ENCODE peak calls at places on chromosomes 11 and 22, in six cellular contexts. M, F, O, R, X and S are unnamed samples.

GRCh38 chr22:27065259-27065658 is 407.9 kb downstream of the MIAT start:
- DNase-seq in M (no peak), F (no peak), O (no peak), R (no peak), X (no peak), S (no peak)

GRCh38 chr11:10289765-10290420 is 4.1 kb downstream of the SBF2 start:
- DNase-seq in R (no peak), F (no peak), M (no peak), O (no peak), X (no peak), S (no peak)

GRCh38 chr11:69919659-69920499 is 100.7 kb upstream of the FGF3 start:
- DNase-seq in F (no peak), O (peak), R (no peak), X (no peak), M (peak), S (no peak)

GRCh38 chr11:34331329-34331728 is 26.5 kb downstream of the ABTB2 start:
- DNase-seq in O (no peak), R (peak), F (peak), M (no peak), X (peak), S (peak)

GRCh38 chr11:12164061-12165014 is 53.9 kb downstream of the MICAL2 start:
- DNase-seq in M (peak), X (peak), O (no peak), F (peak), R (peak), S (peak)

GRCh38 chr11:122145715-122146274 is 29.8 kb upstream of the BLID start:
- DNase-seq in M (no peak), X (peak), F (no peak), O (no peak), R (peak), S (no peak)

GRCh38 chr11:71543866-71544265 is 4.4 kb upstream of the KRTAP5-9 start:
- DNase-seq in F (no peak), R (no peak), O (no peak), X (no peak), M (no peak), S (no peak)

GRCh38 chr11:47143322-47143721 is 33.4 kb downstream of the ARFGAP2 start:
- DNase-seq in R (peak), M (peak), F (peak), X (peak), O (no peak), S (peak)

GRCh38 chr11:11813288-11813962 is 28.3 kb upstream of the USP47 start:
- DNase-seq in O (no peak), R (peak), F (no peak), X (peak), M (peak), S (peak)

GRCh38 chr11:114154271-114155047 is 94.9 kb downstream of the ZBTB16 start:
- DNase-seq in M (no peak), O (peak), F (peak), X (no peak), R (peak), S (no peak)

GRCh38 chr11:2377511-2378443 is 667 bp downstream of the CD81 start:
- DNase-seq in F (peak), O (peak), R (peak), M (no peak), X (peak), S (peak)

GRCh38 chr22:33984741-33985287 is 64.5 kb upstream of the LARGE1 start:
- DNase-seq in F (no peak), X (no peak), O (no peak), R (no peak), M (no peak), S (no peak)

GRCh38 chr22:17774206-17774927 is at the start of gene BID:
- DNase-seq in X (peak), M (no peak), F (no peak), R (no peak), O (peak), S (no peak)

GRCh38 chr11:39617971-39618370 is 1841.5 kb downstream of the LRRC4C start:
- DNase-seq in M (no peak), R (no peak), O (no peak), F (no peak), X (no peak), S (no peak)

GRCh38 chr11:70016666-70017347 is 61.3 kb upstream of the ANO1 start:
- DNase-seq in M (no peak), X (peak), F (no peak), O (no peak), R (peak), S (peak)

GRCh38 chr11:128859563-128860441 is 7.3 kb downstream of the KCNJ1 start:
- DNase-seq in R (peak), O (peak), M (peak), F (peak), X (peak), S (peak)

GRCh38 chr11:121722431-121723256 is 269.9 kb upstream of the SORL1-AS1 start:
- DNase-seq in F (peak), O (peak), R (peak), X (peak), M (peak), S (peak)

GRCh38 chr11:64592656-64593055 is 1.6 kb downstream of the SLC22A12 start:
- DNase-seq in F (no peak), R (no peak), M (no peak), X (no peak), O (peak), S (no peak)

GRCh38 chr11:128894685-128895084 is 3.5 kb downstream of the KCNJ5 start:
- DNase-seq in F (no peak), X (no peak), O (no peak), M (no peak), R (no peak), S (no peak)

GRCh38 chr22:23231471-23232093 is 51.3 kb downstream of the BCR start:
- DNase-seq in R (no peak), M (no peak), X (no peak), O (no peak), F (no peak), S (no peak)

GRCh38 chr11:124825876-124826275 is 25.7 kb upstream of the MSANTD2 start:
- DNase-seq in X (no peak), O (no peak), F (no peak), M (no peak), R (no peak), S (no peak)

GRCh38 chr11:50102916-50103315 is 70.2 kb downstream of the OR4C45 start:
- DNase-seq in F (no peak), X (no peak), M (no peak), R (no peak), O (no peak), S (no peak)

GRCh38 chr11:83249972-83250593 is 36.1 kb downstream of the CCDC90B start:
- DNase-seq in O (no peak), F (peak), M (no peak), R (peak), X (peak), S (peak)

GRCh38 chr22:50612715-50613221 is 12.2 kb downstream of the MAPK8IP2 start:
- DNase-seq in M (no peak), X (no peak), O (peak), R (no peak), F (no peak), S (no peak)

GRCh38 chr11:94196363-94196762 is 67.7 kb downstream of the PANX1 start:
- DNase-seq in F (no peak), O (no peak), M (no peak), R (peak), X (peak), S (peak)

GRCh38 chr11:132335311-132335710 is 964.9 kb downstream of the NTM start:
- DNase-seq in M (no peak), O (no peak), R (no peak), F (no peak), X (no peak), S (no peak)

GRCh38 chr11:125916683-125917337 is 12.5 kb downstream of the DDX25 start:
- DNase-seq in R (no peak), X (no peak), O (no peak), M (no peak), F (no peak), S (no peak)

GRCh38 chr11:58133329-58134076 is 8.2 kb upstream of the OR9I1 start:
- DNase-seq in X (no peak), O (no peak), R (no peak), M (peak), F (no peak), S (no peak)

GRCh38 chr11:36455658-36456111 is 54.4 kb downstream of the TRAF6 start:
- DNase-seq in R (peak), M (no peak), O (peak), F (no peak), X (peak), S (peak)
- TF ChIP-seq CTCF in R (no peak), M (no peak), O (no peak), F (no peak), X (no peak), S (no peak)

DNA sequence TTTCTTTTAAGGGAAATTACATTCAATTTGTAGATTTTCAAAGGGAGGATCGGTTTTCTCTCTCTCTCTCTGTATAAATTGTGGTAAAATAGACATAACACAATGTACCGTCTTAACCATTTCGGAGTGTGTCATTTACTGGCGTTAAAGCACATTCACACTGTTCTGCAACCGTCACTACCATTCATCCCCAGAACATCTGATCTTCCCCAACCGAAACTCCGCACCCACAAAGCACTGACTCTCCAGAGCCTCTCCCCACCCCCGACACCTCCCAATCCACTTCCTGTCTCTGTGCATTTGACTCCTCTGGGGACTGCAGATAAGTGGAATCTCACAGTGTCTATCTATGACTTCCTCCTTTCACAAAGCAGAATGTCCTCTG is 15.9 kb upstream of the GRAMD4 start:
- DNase-seq in F (no peak), R (no peak), O (no peak), X (no peak), M (no peak), S (no peak)
- H3K4me3 ChIP-seq in F (no peak), R (no peak), O (no peak), X (no peak), M (no peak), S (no peak)

DNA sequence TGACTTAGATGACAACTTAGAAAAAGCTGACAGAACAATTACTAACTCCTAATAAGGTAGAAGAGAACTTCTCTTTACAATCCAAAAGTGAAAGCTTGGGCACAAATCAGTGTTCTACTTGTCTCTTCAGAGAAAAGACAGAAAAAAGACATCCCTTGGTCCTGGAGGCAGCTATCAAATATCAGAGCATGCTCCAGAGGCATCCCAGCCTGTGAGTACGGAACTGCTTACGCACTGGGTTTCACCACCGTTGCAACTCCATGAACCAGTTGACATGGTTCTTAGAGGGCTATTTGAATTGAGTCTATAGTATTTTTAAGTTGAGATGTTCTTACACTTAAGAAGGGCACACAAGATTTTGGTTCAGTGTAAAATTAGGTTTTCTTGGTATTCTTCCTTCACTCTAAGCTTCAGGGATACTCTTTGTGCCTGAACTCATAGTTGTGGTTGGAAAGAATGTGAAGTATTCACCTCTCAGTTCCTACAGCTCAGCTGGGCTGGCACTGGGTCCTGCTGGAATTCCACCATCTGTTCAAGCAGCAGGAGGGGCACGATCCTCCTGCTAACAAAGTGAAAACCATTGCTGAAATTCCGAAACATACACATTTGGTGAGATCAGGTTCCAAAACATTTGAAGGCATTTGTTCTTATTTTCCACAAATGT is 6.3 kb downstream of the AKIP1 start:
- DNase-seq in F (peak), R (peak), M (no peak), O (no peak), X (peak), S (peak)
- TF ChIP-seq CTCF in F (no peak), R (no peak), M (no peak), O (no peak), X (no peak), S (no peak)

GRCh38 chr11:120212926-120213325 is 2.1 kb downstream of the OAF start:
- DNase-seq in O (no peak), X (no peak), R (no peak), M (no peak), F (no peak), S (no peak)
- H3K4me3 ChIP-seq in O (peak), X (peak), R (peak), M (peak), F (peak), S (peak)

GRCh38 chr11:117316197-117316961 is at the start of gene BACE1:
- DNase-seq in M (peak), O (peak), F (peak), X (peak), R (peak), S (peak)
- TF ChIP-seq CTCF in M (peak), O (peak), F (no peak), X (peak), R (peak), S (peak)

DNA sequence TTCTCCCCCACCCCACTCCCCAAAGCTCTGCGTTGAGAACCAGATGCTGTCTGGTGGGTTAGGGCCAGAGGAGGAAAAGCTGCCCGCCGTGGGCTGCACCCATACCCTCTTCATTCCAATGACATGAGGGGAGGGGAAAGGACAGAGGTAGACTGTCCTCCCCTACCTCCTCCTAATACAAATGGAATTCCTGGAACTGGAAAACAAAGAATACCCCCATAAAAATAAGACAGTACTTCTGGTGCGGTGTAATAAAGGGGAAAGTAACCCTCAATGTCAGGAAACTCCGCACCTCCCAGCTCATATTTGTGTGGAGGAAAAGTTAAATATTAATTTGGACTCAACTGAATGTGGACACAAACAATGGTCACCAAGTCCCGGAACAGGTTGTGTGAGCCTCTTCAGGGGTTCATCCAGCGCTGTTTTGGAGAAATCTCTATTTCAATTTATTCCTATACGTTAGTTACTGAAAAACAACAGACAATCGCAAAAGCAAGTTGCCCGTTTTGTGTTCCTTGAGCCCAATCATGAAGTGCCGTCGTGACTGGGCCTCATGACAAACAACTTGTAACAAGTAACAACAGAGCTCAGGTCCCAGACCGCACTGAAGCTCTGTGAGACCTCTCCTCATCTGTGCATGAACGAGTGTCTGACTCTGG is 55.0 kb upstream of the B3GAT1 start:
- DNase-seq in F (no peak), X (no peak), M (peak), R (no peak), O (no peak), S (no peak)
- H3K4me3 ChIP-seq in F (no peak), X (no peak), M (peak), R (no peak), O (no peak), S (no peak)